ENCODE peak calls at places on chromosome 7, in six cellular contexts. T, C, H, U, Z and N are unnamed samples. For H3K36me3, the result is how much of the 10 kb centered on the place peaks cover.

GRCh38 chr7:70655694-70656093 is 476.2 kb upstream of the GALNT17 start:
- DNase-seq in T (no peak), C (no peak), H (no peak), U (no peak), Z (no peak), N (no peak)

GRCh38 chr7:88259656-88260380 is 40.0 kb upstream of the SRI start:
- DNase-seq in T (no peak), C (no peak), H (no peak), U (no peak), Z (no peak), N (no peak)

GRCh38 chr7:112056409-112056808 is 149.8 kb downstream of the DOCK4 start:
- DNase-seq in T (no peak), C (no peak), H (peak), U (no peak), Z (no peak), N (no peak)

GRCh38 chr7:102425639-102426267 is 7.6 kb upstream of the ORAI2 start:
- DNase-seq in T (no peak), C (no peak), H (no peak), U (no peak), Z (no peak), N (peak)

GRCh38 chr7:44184221-44184873 is 4.9 kb downstream of the GCK start:
- DNase-seq in T (no peak), C (no peak), H (peak), U (no peak), Z (no peak), N (no peak)

GRCh38 chr7:34247468-34247867 is 342.1 kb downstream of the BMPER start:
- DNase-seq in T (no peak), C (no peak), H (peak), U (no peak), Z (no peak), N (no peak)

GRCh38 chr7:51009716-51010496 is 227.2 kb upstream of the GRB10 start:
- DNase-seq in T (no peak), C (no peak), H (peak), U (peak), Z (no peak), N (peak)

GRCh38 chr7:116230191-116231005 is 20.1 kb downstream of the TES start:
- DNase-seq in T (no peak), C (no peak), H (no peak), U (no peak), Z (no peak), N (no peak)

GRCh38 chr7:26376208-26376917 is 84.7 kb downstream of the SNX10 start:
- DNase-seq in T (peak), C (no peak), H (no peak), U (peak), Z (no peak), N (peak)

GRCh38 chr7:102872460-102872859 is 40.3 kb upstream of the LRRC17 start:
- DNase-seq in T (no peak), C (no peak), H (peak), U (no peak), Z (no peak), N (no peak)

GRCh38 chr7:135164357-135165021 is 6.0 kb downstream of the CYREN start:
- DNase-seq in T (peak), C (no peak), H (no peak), U (peak), Z (no peak), N (peak)

GRCh38 chr7:5500056-5500776 is 76.6 kb upstream of the TNRC18 start:
- DNase-seq in T (peak), C (no peak), H (no peak), U (no peak), Z (no peak), N (no peak)

GRCh38 chr7:158863611-158864506 is 7.5 kb downstream of the DYNC2I1 start:
- DNase-seq in T (peak), C (peak), H (peak), U (peak), Z (no peak), N (peak)

GRCh38 chr7:158044156-158044823 is 543.3 kb downstream of the PTPRN2 start:
- DNase-seq in T (no peak), C (peak), H (no peak), U (no peak), Z (no peak), N (no peak)

GRCh38 chr7:778968-779451 is 51.9 kb upstream of the PRKAR1B start:
- DNase-seq in T (peak), C (no peak), H (no peak), U (no peak), Z (no peak), N (peak)
- H3K36me3 ChIP-seq in T (under half), C (under half), H (under half), U (under half), Z (half or more), N (under half)

DNA sequence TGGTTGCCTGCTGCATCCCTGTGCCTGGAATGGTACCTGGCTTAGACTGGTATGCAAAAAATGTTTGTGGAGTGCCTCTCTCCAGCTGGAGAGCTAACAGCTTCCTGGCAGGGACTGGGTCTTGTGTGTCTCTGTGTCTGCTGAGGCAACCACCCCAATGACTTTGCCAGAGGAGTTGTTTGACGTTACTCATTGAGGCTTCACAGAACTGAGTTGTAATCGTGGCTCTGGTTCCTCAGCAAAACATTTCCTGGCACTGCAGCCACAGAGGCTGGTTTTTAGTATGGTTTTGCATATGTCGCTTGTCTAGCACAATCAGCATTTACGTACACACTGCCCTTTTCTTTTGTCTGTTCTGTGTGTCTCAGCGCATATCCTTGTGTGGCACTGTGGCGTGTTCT is 7.5 kb downstream of the ZNF282 start:
- DNase-seq in T (no peak), C (no peak), H (no peak), U (no peak), Z (no peak), N (no peak)
- H3K36me3 ChIP-seq in T (half or more), C (half or more), H (under half), U (under half), Z (half or more), N (under half)

GRCh38 chr7:3153118-3153517 is 109.5 kb upstream of the CARD11 start:
- DNase-seq in T (no peak), C (no peak), H (no peak), U (no peak), Z (no peak), N (no peak)

GRCh38 chr7:3149961-3150516 is 106.4 kb upstream of the CARD11 start:
- DNase-seq in T (no peak), C (peak), H (peak), U (no peak), Z (no peak), N (no peak)

GRCh38 chr7:3152714-3153113 is 109.0 kb upstream of the CARD11 start:
- DNase-seq in T (no peak), C (peak), H (no peak), U (no peak), Z (no peak), N (no peak)

GRCh38 chr7:3151784-3152183 is 108.1 kb upstream of the CARD11 start:
- DNase-seq in T (no peak), C (peak), H (no peak), U (no peak), Z (no peak), N (no peak)

DNA sequence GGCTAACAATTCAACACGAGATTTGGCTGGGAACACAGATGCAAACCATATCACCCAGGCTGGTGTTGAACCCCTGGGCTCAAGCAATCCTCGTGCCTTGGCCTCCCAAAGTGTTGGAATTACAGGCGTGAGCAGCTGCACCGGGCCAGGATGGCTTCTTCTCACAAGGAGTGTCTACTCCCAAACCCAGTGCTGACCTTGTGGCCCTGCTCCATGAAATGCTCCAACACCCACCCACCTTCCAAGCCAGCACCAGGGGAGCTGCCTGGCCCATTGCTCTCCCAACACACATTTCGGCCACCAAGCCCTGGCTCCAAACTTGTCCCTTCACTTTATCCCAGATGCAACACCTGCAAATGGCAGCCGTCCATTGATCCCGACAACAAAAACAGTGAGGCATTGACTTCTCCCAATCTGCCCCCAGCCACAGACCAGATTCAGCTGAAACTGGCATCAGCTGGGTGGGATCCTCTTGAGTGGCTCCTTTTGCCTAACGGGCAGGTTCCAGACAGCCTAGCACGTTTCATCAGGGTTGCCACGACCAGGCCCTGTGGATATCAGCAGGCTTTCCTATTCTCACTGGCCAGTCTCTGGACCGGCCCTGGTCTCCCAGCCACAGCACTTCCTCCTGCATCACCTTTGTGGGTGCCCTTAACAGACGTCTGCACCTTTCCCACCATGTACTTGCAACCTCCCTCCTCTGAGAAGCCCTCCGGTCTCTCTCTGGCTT is 105.7 kb upstream of the CARD11 start:
- DNase-seq in T (no peak), C (peak), H (no peak), U (no peak), Z (no peak), N (no peak)
- H3K36me3 ChIP-seq in T (under half), C (under half), H (under half), U (under half), Z (under half), N (under half)

DNA sequence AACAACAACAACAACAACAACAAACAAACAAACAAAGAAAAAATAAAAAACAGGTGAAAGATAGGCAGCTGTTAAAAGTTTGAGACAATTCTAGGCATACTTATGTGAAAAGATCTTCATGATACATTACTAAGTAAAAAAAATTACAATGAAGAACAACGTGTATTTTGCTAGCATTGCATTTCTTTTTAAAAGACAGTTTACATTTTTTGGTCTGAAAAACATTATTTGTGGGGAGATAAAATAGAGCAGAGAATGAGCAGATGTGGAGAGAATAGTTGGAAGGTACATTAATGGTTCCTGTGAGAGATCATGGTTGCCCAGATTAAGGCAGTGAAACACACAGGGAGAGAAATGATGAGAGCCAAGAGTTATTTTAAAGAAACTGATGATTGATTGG is 210.2 kb upstream of the MKLN1 start:
- DNase-seq in T (no peak), C (no peak), H (no peak), U (no peak), Z (no peak), N (no peak)
- H3K36me3 ChIP-seq in T (under half), C (under half), H (under half), U (under half), Z (under half), N (under half)

GRCh38 chr7:101212014-101212413 is 5.4 kb downstream of the PLOD3 start:
- DNase-seq in T (no peak), C (no peak), H (no peak), U (no peak), Z (no peak), N (no peak)
- H3K36me3 ChIP-seq in T (under half), C (under half), H (under half), U (under half), Z (half or more), N (under half)

DNA sequence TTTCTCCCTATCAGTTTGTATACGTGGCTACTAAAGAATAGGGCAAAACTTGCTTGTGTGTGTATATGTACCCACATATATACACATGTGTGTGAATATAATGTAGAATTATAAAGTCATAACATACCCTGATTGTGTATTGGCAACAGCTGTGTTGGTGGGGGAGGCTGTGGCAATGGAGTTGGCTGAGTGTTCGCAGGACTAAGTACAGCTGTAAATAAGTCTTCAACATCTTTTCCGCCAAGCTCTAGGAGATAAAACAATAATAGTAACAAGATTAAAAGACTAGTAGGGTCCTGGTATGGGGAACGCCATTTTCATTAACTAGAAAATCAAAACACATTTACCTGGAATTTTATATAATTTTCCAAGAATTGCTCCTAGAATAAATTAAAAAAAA is 168.4 kb downstream of the GALNT11 start:
- DNase-seq in T (no peak), C (no peak), H (no peak), U (no peak), Z (no peak), N (no peak)
- H3K36me3 ChIP-seq in T (half or more), C (under half), H (under half), U (under half), Z (under half), N (under half)

DNA sequence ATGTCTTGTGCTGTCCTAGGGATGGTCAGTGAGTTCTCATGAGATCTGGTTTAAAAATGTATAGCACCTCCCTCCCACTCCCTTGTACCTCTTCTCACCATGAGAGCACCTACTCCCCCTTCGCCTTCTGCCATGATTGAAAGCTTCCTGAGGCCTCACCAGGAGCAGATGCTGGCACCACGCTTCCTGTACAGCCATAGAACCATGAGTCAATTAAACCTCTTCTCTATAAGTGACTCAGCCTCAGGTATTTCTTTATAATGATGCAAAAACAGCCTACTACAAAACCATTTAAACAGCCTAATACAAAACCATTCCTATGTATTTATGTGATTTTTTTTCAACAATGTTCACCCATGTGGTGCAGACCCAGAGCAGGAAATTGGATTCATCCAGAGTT is 32.0 kb downstream of the KDM7A start:
- DNase-seq in T (no peak), C (no peak), H (no peak), U (no peak), Z (no peak), N (no peak)
- H3K36me3 ChIP-seq in T (under half), C (under half), H (under half), U (under half), Z (under half), N (under half)

DNA sequence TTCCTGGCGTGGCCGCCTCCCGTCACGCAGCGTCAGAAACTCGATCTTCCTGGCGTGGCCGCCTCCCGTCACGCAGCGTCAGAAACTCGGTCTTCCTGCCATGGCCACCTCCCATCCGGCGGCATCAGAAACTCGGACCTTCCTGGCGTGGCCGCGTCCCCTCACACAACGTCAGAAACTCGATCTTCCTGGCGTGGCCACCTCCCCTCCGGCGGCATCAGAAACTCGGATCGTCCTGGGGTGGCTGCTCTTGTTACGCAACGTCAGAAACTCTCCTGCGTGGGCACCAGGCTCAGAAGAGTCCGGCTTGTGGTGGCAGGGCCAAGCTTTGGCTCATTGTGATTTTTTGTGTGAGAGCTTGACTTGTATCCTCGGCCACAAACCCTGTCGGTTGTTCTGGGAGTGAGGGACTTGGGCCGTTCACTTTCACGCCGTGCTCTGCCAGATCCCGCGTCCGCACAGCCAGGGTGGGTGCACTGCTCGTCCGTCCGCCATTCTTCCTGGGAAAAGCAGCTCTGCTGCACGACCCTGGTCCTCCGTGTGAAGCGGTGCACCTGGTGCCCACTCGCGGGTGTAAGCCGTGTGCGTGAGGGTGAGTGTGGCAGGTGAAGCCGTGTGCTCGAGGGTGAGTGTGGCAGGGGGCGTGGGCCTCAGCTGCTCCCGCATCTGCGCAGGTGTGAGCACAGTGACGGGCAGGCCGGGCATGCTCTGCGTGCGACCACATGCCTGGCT is 49.4 kb upstream of the SUN1 start:
- DNase-seq in T (no peak), C (no peak), H (no peak), U (no peak), Z (no peak), N (peak)
- H3K36me3 ChIP-seq in T (under half), C (under half), H (under half), U (under half), Z (half or more), N (under half)